ENCODE peak calls at places on chromosome 18, in four cellular contexts. T, D, O and S are unnamed samples.

GRCh38 chr18:46917808-46918600 is 602 bp downstream of the KATNAL2 start:
- DNase-seq in T (no peak), D (peak), O (peak), S (no peak)

GRCh38 chr18:5237083-5237722 is 40.1 kb upstream of the AKAIN1 start:
- DNase-seq in T (no peak), D (peak), O (peak), S (no peak)

GRCh38 chr18:36673452-36673851 is 155.3 kb downstream of the TPGS2 start:
- DNase-seq in T (no peak), D (no peak), O (no peak), S (no peak)

GRCh38 chr18:34626404-34627137 is 83.5 kb upstream of the DTNA start:
- DNase-seq in T (no peak), D (no peak), O (peak), S (no peak)

GRCh38 chr18:3093624-3094354 is 80.8 kb upstream of the LPIN2 start:
- DNase-seq in T (no peak), D (no peak), O (peak), S (peak)

GRCh38 chr18:32139835-32140283 is 48.2 kb downstream of the RNF138 start:
- DNase-seq in T (no peak), D (no peak), O (no peak), S (no peak)

GRCh38 chr18:4374564-4374963 is 80.5 kb downstream of the DLGAP1 start:
- DNase-seq in T (no peak), D (no peak), O (no peak), S (no peak)

GRCh38 chr18:36309436-36310391 is 12.2 kb downstream of the FHOD3 start:
- DNase-seq in T (no peak), D (no peak), O (peak), S (peak)

GRCh38 chr18:9137168-9138066 is 836 bp downstream of the ANKRD12 start:
- DNase-seq in T (peak), D (peak), O (peak), S (peak)

GRCh38 chr18:77271720-77272481 is 22.3 kb downstream of the GALR1 start:
- DNase-seq in T (no peak), D (no peak), O (no peak), S (no peak)

GRCh38 chr18:37741012-37741586 is 175.5 kb upstream of the CELF4 start:
- DNase-seq in T (no peak), D (no peak), O (no peak), S (no peak)

GRCh38 chr18:34098109-34098508 is 126.6 kb downstream of the NOL4 start:
- DNase-seq in T (no peak), D (no peak), O (no peak), S (no peak)

GRCh38 chr18:49127606-49128190 is 176.9 kb upstream of the SMAD7 start:
- DNase-seq in T (peak), D (no peak), O (no peak), S (no peak)

GRCh38 chr18:34493099-34493544 is 217.0 kb upstream of the DTNA start:
- DNase-seq in T (no peak), D (peak), O (peak), S (peak)

GRCh38 chr18:27715751-27716150 is 461.2 kb downstream of the CDH2 start:
- DNase-seq in T (no peak), D (no peak), O (no peak), S (no peak)

GRCh38 chr18:39675358-39675757 is 2109.8 kb upstream of the CELF4 start:
- DNase-seq in T (no peak), D (no peak), O (peak), S (peak)

GRCh38 chr18:24263078-24263477 is 124.2 kb downstream of the CABYR start:
- DNase-seq in T (no peak), D (no peak), O (no peak), S (no peak)